ENCODE peak calls at places on chromosomes 13 and 19, in four cellular contexts. G is HepG2, Y is GM12878, B is K562. Z is an unnamed sample.

GRCh38 chr19:39097721-39098120 is 13.6 kb downstream of the ACP7 start:
- DNase-seq in G (no peak), Y (no peak), B (no peak), Z (no peak)

GRCh38 chr19:27858981-27859581 is 1353.9 kb downstream of the UQCRFS1 start:
- DNase-seq in G (no peak), Y (no peak), B (no peak), Z (no peak)

GRCh38 chr13:49649244-49649962 is 21.1 kb downstream of the ARL11 start:
- DNase-seq in G (peak; percentile 33), Y (no peak), B (peak; percentile 28), Z (no peak)

GRCh38 chr13:39777527-39778061 is 122.1 kb downstream of the COG6 start:
- DNase-seq in G (no peak), Y (no peak), B (no peak), Z (no peak)

GRCh38 chr13:33766724-33767123 is 51.2 kb upstream of the RFC3 start:
- DNase-seq in G (no peak), Y (no peak), B (no peak), Z (no peak)

GRCh38 chr13:102729560-102730275 is 34.9 kb upstream of the METTL21C start:
- DNase-seq in G (no peak), Y (no peak), B (no peak), Z (no peak)

GRCh38 chr13:46489586-46490023 is 63.4 kb upstream of the LRCH1 start:
- DNase-seq in G (no peak), Y (no peak), B (no peak), Z (no peak)

GRCh38 chr19:8028951-8029491 is 23.5 kb upstream of the CCL25 start:
- DNase-seq in G (no peak), Y (no peak), B (peak; percentile 47), Z (peak; percentile 65)

GRCh38 chr19:48471836-48472235 is 2.7 kb downstream of the CYTH2 start:
- DNase-seq in G (no peak), Y (no peak), B (no peak), Z (no peak)

GRCh38 chr19:10516671-10517286 is 468 bp downstream of the S1PR5 start:
- DNase-seq in G (no peak), Y (no peak), B (no peak), Z (no peak)

GRCh38 chr13:44903596-44903995 is 85.7 kb downstream of the NUFIP1 start:
- DNase-seq in G (no peak), Y (no peak), B (no peak), Z (no peak)

GRCh38 chr13:68428292-68428691 is 1198.2 kb upstream of the PCDH9 start:
- DNase-seq in G (peak; percentile 6), Y (no peak), B (no peak), Z (no peak)

GRCh38 chr19:50252111-50252886 is 48.9 kb downstream of the MYH14 start:
- DNase-seq in G (no peak), Y (no peak), B (peak; percentile 69), Z (no peak)

GRCh38 chr19:35793381-35794165 is 18.2 kb downstream of the ARHGAP33 start:
- DNase-seq in G (no peak), Y (no peak), B (no peak), Z (no peak)

GRCh38 chr13:100636441-100636840 is 38.2 kb downstream of the TMTC4 start:
- DNase-seq in G (no peak), Y (no peak), B (no peak), Z (no peak)

GRCh38 chr13:98782654-98783053 is 30.2 kb upstream of the SLC15A1 start:
- DNase-seq in G (no peak), Y (no peak), B (no peak), Z (no peak)

GRCh38 chr13:98222081-98222554 is 45.0 kb upstream of the RNF113B start:
- DNase-seq in G (no peak), Y (no peak), B (no peak), Z (no peak)

GRCh38 chr13:51620165-51620983 is 36.1 kb downstream of the WDFY2 start:
- DNase-seq in G (peak; percentile 98), Y (no peak), B (no peak), Z (no peak)

GRCh38 chr13:109288151-109288709 is 498.2 kb downstream of the IRS2 start:
- DNase-seq in G (no peak), Y (no peak), B (no peak), Z (no peak)

GRCh38 chr13:59519776-59520175 is 644.0 kb downstream of the DIAPH3 start:
- DNase-seq in G (no peak), Y (no peak), B (no peak), Z (no peak)

GRCh38 chr13:30718661-30719520 is 16.5 kb upstream of the ALOX5AP start:
- DNase-seq in G (peak; percentile 24), Y (no peak), B (no peak), Z (no peak)

GRCh38 chr19:4502282-4503223 is 15.7 kb downstream of the PLIN4 start:
- DNase-seq in G (no peak), Y (no peak), B (no peak), Z (no peak)

GRCh38 chr13:36872621-36873020 is 47.4 kb downstream of the SMAD9 start:
- DNase-seq in G (no peak), Y (no peak), B (no peak), Z (no peak)
- TF ChIP-seq HDAC6 in G (no peak), Y (no peak), B (no peak), Z (no peak)

GRCh38 chr13:78593652-78594494 is 9.5 kb downstream of the POU4F1 start:
- DNase-seq in G (no peak), Y (no peak), B (no peak), Z (peak; percentile 66)

GRCh38 chr13:78596701-78597550 is 6.4 kb downstream of the POU4F1 start:
- DNase-seq in G (no peak), Y (no peak), B (no peak), Z (no peak)

GRCh38 chr13:78595458-78595818 is 7.9 kb downstream of the POU4F1 start:
- DNase-seq in G (no peak), Y (no peak), B (no peak), Z (no peak)

GRCh38 chr13:78598382-78598781 is 5.0 kb downstream of the POU4F1 start:
- DNase-seq in G (no peak), Y (no peak), B (no peak), Z (no peak)

GRCh38 chr13:78595819-78596700 is 7.3 kb downstream of the POU4F1 start:
- DNase-seq in G (peak; percentile 12), Y (no peak), B (no peak), Z (peak; percentile 85)
- TF ChIP-seq HDAC6 in G (no peak), Y (peak; percentile 62), B (no peak), Z (no peak)

GRCh38 chr19:37977992-37978391 is 71.0 kb downstream of the SIPA1L3 start:
- DNase-seq in G (no peak), Y (no peak), B (no peak), Z (no peak)
- TF ChIP-seq HDAC6 in G (no peak), Y (no peak), B (no peak), Z (no peak)

GRCh38 chr13:86689901-86690300 is 890.7 kb upstream of the SLITRK6 start:
- DNase-seq in G (no peak), Y (no peak), B (no peak), Z (no peak)

DNA sequence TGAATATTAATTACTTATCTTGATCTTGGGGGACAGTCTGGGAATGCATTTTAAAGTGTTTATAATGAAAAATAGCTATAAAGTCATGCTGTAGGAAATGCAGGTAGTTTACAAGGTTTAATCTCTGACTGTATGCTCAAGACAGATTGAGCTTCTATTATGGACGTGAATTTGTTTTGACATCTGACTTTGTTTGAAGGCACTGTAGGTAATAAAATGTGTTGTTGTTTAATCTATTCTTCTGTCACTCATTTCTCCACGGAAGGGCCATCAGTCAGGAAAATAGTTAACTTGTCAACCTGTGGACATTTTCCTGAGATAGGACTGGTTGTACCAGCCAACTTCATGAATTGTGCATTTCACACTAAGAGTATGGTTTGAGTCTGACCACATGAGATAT is 893.1 kb upstream of the SLITRK6 start:
- DNase-seq in G (no peak), Y (no peak), B (no peak), Z (no peak)
- TF ChIP-seq HDAC6 in G (no peak), Y (no peak), B (no peak), Z (no peak)

DNA sequence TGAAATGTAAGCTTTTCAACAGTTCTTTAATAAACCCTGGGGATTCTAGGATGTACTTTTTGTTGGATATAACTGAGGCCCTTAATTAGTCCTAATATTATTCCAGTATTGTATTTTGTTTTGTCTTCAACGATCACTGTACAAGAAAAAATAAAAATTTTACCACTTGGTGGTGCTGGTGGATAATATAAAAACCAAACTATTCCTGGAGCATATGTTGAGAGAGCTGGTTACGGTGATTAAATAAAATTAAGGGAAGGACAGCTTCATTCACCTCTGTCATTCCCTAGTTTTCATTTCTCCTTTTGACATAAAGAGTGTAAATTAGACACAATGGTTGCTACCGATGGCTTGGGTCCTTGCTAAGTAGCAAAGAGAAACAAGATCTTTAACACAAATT is 598.6 kb upstream of the PCDH20 start:
- DNase-seq in G (peak; percentile 9), Y (no peak), B (no peak), Z (no peak)
- TF ChIP-seq HDAC6 in G (no peak), Y (no peak), B (no peak), Z (no peak)

GRCh38 chr13:114093118-114093517 is 39.3 kb downstream of the RASA3 start:
- DNase-seq in G (no peak), Y (no peak), B (no peak), Z (no peak)

GRCh38 chr13:114096811-114097503 is 35.5 kb downstream of the RASA3 start:
- DNase-seq in G (no peak), Y (no peak), B (no peak), Z (no peak)

GRCh38 chr13:114096031-114096485 is 36.4 kb downstream of the RASA3 start:
- DNase-seq in G (no peak), Y (no peak), B (no peak), Z (no peak)

GRCh38 chr13:114097504-114097892 is 34.9 kb downstream of the RASA3 start:
- DNase-seq in G (no peak), Y (no peak), B (no peak), Z (no peak)

GRCh38 chr13:114095486-114095885 is 36.9 kb downstream of the RASA3 start:
- DNase-seq in G (no peak), Y (no peak), B (no peak), Z (no peak)
- TF ChIP-seq HDAC6 in G (no peak), Y (no peak), B (no peak), Z (no peak)

GRCh38 chr19:6262519-6262918 is 17.3 kb downstream of the MLLT1 start:
- DNase-seq in G (no peak), Y (no peak), B (no peak), Z (no peak)

GRCh38 chr19:6261883-6262282 is 17.9 kb downstream of the MLLT1 start:
- DNase-seq in G (no peak), Y (no peak), B (no peak), Z (no peak)

GRCh38 chr19:6259312-6259861 is 20.4 kb downstream of the MLLT1 start:
- DNase-seq in G (no peak), Y (no peak), B (no peak), Z (no peak)

GRCh38 chr19:6260376-6260775 is 19.4 kb downstream of the MLLT1 start:
- DNase-seq in G (no peak), Y (no peak), B (no peak), Z (no peak)

GRCh38 chr19:6260912-6261636 is 18.7 kb downstream of the MLLT1 start:
- DNase-seq in G (peak; percentile 28), Y (no peak), B (peak; percentile 66), Z (peak; percentile 38)
- TF ChIP-seq HDAC6 in G (no peak), Y (no peak), B (no peak), Z (no peak)

Z was measured in H1.